ENCODE peak calls at places on chromosomes 5 and 9, in five cellular contexts. One of them, this sample, is unnamed. For H3K9me3, the result is how much of the 10 kb centered on the place peaks cover.

GRCh38 chr9:91567642-91568274 is 144.1 kb upstream of the NFIL3 start:
- DNase-seq in astrocyte: no peak
- DNase-seq in stomach: no peak
- DNase-seq in A549: no peak
- DNase-seq in cardiac muscle cell: no peak
- DNase-seq in this sample: no peak

GRCh38 chr9:75889577-75889976 is 896 bp upstream of the PCSK5 start:
- DNase-seq in astrocyte: no peak
- DNase-seq in stomach: no peak
- DNase-seq in A549: no peak
- DNase-seq in cardiac muscle cell: no peak
- DNase-seq in this sample: no peak

GRCh38 chr9:97895695-97896332 is 26.5 kb downstream of the TRMO start:
- DNase-seq in astrocyte: no peak
- DNase-seq in stomach: no peak
- DNase-seq in A549: peak
- DNase-seq in cardiac muscle cell: peak
- DNase-seq in this sample: no peak

GRCh38 chr5:1973391-1974013 is 90.8 kb upstream of the IRX4 start:
- DNase-seq in astrocyte: no peak
- DNase-seq in stomach: no peak
- DNase-seq in A549: no peak
- DNase-seq in cardiac muscle cell: no peak
- DNase-seq in this sample: no peak

GRCh38 chr5:173035904-173036707 is 20.0 kb upstream of the CREBRF start:
- DNase-seq in astrocyte: no peak
- DNase-seq in stomach: no peak
- DNase-seq in A549: no peak
- DNase-seq in cardiac muscle cell: no peak
- DNase-seq in this sample: no peak

GRCh38 chr5:36150676-36151433 is 832 bp downstream of the LMBRD2 start:
- DNase-seq in astrocyte: peak
- DNase-seq in stomach: peak
- DNase-seq in A549: peak
- DNase-seq in cardiac muscle cell: peak
- DNase-seq in this sample: peak

GRCh38 chr5:8333977-8334376 is 465.0 kb downstream of the MTRR start:
- DNase-seq in astrocyte: no peak
- DNase-seq in stomach: no peak
- DNase-seq in A549: no peak
- DNase-seq in cardiac muscle cell: peak
- DNase-seq in this sample: no peak

GRCh38 chr5:53019320-53019719 is 30.2 kb downstream of the ITGA2 start:
- DNase-seq in astrocyte: peak
- DNase-seq in stomach: no peak
- DNase-seq in A549: peak
- DNase-seq in cardiac muscle cell: peak
- DNase-seq in this sample: no peak

GRCh38 chr9:134800791-134801339 is 79.7 kb upstream of the FCN2 start:
- DNase-seq in astrocyte: no peak
- DNase-seq in stomach: no peak
- DNase-seq in A549: no peak
- DNase-seq in cardiac muscle cell: no peak
- DNase-seq in this sample: no peak

GRCh38 chr5:64840958-64841357 is 72.2 kb downstream of the CWC27 start:
- DNase-seq in astrocyte: no peak
- DNase-seq in stomach: no peak
- DNase-seq in A549: no peak
- DNase-seq in cardiac muscle cell: no peak
- DNase-seq in this sample: no peak

GRCh38 chr5:113050606-113051391 is 74.2 kb downstream of the DCP2 start:
- DNase-seq in astrocyte: peak
- DNase-seq in stomach: no peak
- DNase-seq in A549: no peak
- DNase-seq in cardiac muscle cell: peak
- DNase-seq in this sample: no peak

GRCh38 chr9:6973762-6974161 is 216.0 kb downstream of the KDM4C start:
- DNase-seq in astrocyte: no peak
- DNase-seq in stomach: no peak
- DNase-seq in A549: no peak
- DNase-seq in cardiac muscle cell: peak
- DNase-seq in this sample: no peak

GRCh38 chr9:134321957-134322741 is 4.1 kb upstream of the RXRA start:
- DNase-seq in astrocyte: no peak
- DNase-seq in stomach: peak
- DNase-seq in A549: no peak
- DNase-seq in cardiac muscle cell: no peak
- DNase-seq in this sample: no peak

GRCh38 chr5:61653802-61654580 is 321.9 kb downstream of the ZSWIM6 start:
- DNase-seq in astrocyte: no peak
- DNase-seq in stomach: no peak
- DNase-seq in A549: no peak
- DNase-seq in cardiac muscle cell: no peak
- DNase-seq in this sample: no peak

GRCh38 chr9:81141952-81142351 is 547.4 kb downstream of the TLE1 start:
- DNase-seq in astrocyte: no peak
- DNase-seq in stomach: no peak
- DNase-seq in A549: no peak
- DNase-seq in cardiac muscle cell: no peak
- DNase-seq in this sample: no peak

GRCh38 chr5:73901045-73901444 is 275.0 kb downstream of the ARHGEF28 start:
- DNase-seq in astrocyte: peak
- DNase-seq in stomach: no peak
- DNase-seq in A549: peak
- DNase-seq in cardiac muscle cell: peak
- DNase-seq in this sample: no peak

GRCh38 chr5:84724683-84725082 is 340.0 kb upstream of the EDIL3 start:
- DNase-seq in astrocyte: peak
- DNase-seq in stomach: no peak
- DNase-seq in A549: no peak
- DNase-seq in cardiac muscle cell: peak
- DNase-seq in this sample: no peak

GRCh38 chr9:118331622-118332045 is 627.4 kb downstream of the TLR4 start:
- DNase-seq in astrocyte: peak
- DNase-seq in stomach: no peak
- DNase-seq in A549: peak
- DNase-seq in cardiac muscle cell: peak
- DNase-seq in this sample: no peak

GRCh38 chr5:84202136-84202535 is 182.5 kb downstream of the EDIL3 start:
- DNase-seq in astrocyte: peak
- DNase-seq in stomach: no peak
- DNase-seq in A549: no peak
- DNase-seq in cardiac muscle cell: no peak
- DNase-seq in this sample: no peak

GRCh38 chr5:147321569-147321968 is 86.7 kb downstream of the STK32A start:
- DNase-seq in astrocyte: no peak
- DNase-seq in stomach: no peak
- DNase-seq in A549: no peak
- DNase-seq in cardiac muscle cell: no peak
- DNase-seq in this sample: no peak

GRCh38 chr9:131516274-131516565 is 13.5 kb downstream of the POMT1 start:
- DNase-seq in astrocyte: no peak
- DNase-seq in stomach: no peak
- DNase-seq in A549: no peak
- DNase-seq in cardiac muscle cell: no peak
- DNase-seq in this sample: no peak

GRCh38 chr9:38337095-38337494 is 55.4 kb upstream of the ALDH1B1 start:
- DNase-seq in astrocyte: no peak
- DNase-seq in stomach: no peak
- DNase-seq in A549: no peak
- DNase-seq in cardiac muscle cell: peak
- DNase-seq in this sample: no peak

GRCh38 chr5:170333161-170333909 is 35.8 kb upstream of the LCP2 start:
- DNase-seq in astrocyte: no peak
- DNase-seq in stomach: peak
- DNase-seq in A549: no peak
- DNase-seq in cardiac muscle cell: no peak
- DNase-seq in this sample: peak

GRCh38 chr5:43604699-43605098 is 1.7 kb downstream of the NNT start:
- DNase-seq in astrocyte: no peak
- DNase-seq in stomach: no peak
- DNase-seq in A549: no peak
- DNase-seq in cardiac muscle cell: no peak
- DNase-seq in this sample: no peak

GRCh38 chr5:43613370-43613769 is 10.4 kb downstream of the NNT start:
- DNase-seq in astrocyte: no peak
- DNase-seq in stomach: no peak
- DNase-seq in A549: no peak
- DNase-seq in cardiac muscle cell: no peak
- DNase-seq in this sample: no peak

GRCh38 chr5:43608406-43608805 is 5.4 kb downstream of the NNT start:
- DNase-seq in astrocyte: no peak
- DNase-seq in stomach: no peak
- DNase-seq in A549: no peak
- DNase-seq in cardiac muscle cell: no peak
- DNase-seq in this sample: no peak

GRCh38 chr5:43606351-43606750 is 3.4 kb downstream of the NNT start:
- DNase-seq in astrocyte: no peak
- DNase-seq in stomach: no peak
- DNase-seq in A549: no peak
- DNase-seq in cardiac muscle cell: no peak
- DNase-seq in this sample: no peak

DNA sequence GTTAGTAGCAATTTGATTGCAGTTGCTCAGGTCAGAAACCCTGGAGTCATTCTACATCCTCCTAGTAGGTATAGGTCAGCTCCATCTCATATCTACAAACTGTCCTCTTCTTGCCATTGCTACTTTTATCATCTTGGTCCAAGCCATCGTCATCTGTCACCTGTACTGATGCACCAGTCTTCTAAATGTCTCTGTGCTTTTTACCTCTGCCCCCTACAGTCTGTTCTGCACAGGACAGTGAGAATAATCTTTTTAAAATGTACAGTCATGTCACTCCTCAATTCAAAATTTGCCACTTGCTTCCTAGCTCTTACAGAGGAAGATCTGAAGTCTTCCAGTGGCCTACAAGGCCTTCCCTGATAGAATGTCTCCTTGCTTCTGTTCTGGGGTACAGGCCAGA is 6.8 kb downstream of the NNT start:
- DNase-seq in astrocyte: no peak
- DNase-seq in stomach: no peak
- DNase-seq in A549: no peak
- DNase-seq in cardiac muscle cell: no peak
- DNase-seq in this sample: no peak
- H3K9me3 ChIP-seq in astrocyte: under half
- H3K9me3 ChIP-seq in stomach: under half
- H3K9me3 ChIP-seq in A549: under half
- H3K9me3 ChIP-seq in cardiac muscle cell: under half
- H3K9me3 ChIP-seq in this sample: under half

GRCh38 chr9:136143215-136144001 is 24.7 kb upstream of the TMEM250 start:
- DNase-seq in astrocyte: no peak
- DNase-seq in stomach: no peak
- DNase-seq in A549: no peak
- DNase-seq in cardiac muscle cell: peak
- DNase-seq in this sample: no peak
- H3K9me3 ChIP-seq in astrocyte: under half
- H3K9me3 ChIP-seq in stomach: under half
- H3K9me3 ChIP-seq in A549: under half
- H3K9me3 ChIP-seq in cardiac muscle cell: under half
- H3K9me3 ChIP-seq in this sample: under half

GRCh38 chr5:141319202-141319601 is 1.4 kb downstream of the TAF7 start:
- DNase-seq in astrocyte: no peak
- DNase-seq in stomach: no peak
- DNase-seq in A549: no peak
- DNase-seq in cardiac muscle cell: no peak
- DNase-seq in this sample: no peak
- H3K9me3 ChIP-seq in astrocyte: under half
- H3K9me3 ChIP-seq in stomach: half or more
- H3K9me3 ChIP-seq in A549: half or more
- H3K9me3 ChIP-seq in cardiac muscle cell: under half
- H3K9me3 ChIP-seq in this sample: under half

GRCh38 chr5:130323804-130324454 is 419.7 kb downstream of the CHSY3 start:
- DNase-seq in astrocyte: peak
- DNase-seq in stomach: no peak
- DNase-seq in A549: no peak
- DNase-seq in cardiac muscle cell: peak
- DNase-seq in this sample: no peak
- H3K9me3 ChIP-seq in astrocyte: under half
- H3K9me3 ChIP-seq in stomach: under half
- H3K9me3 ChIP-seq in A549: under half
- H3K9me3 ChIP-seq in cardiac muscle cell: under half
- H3K9me3 ChIP-seq in this sample: under half

DNA sequence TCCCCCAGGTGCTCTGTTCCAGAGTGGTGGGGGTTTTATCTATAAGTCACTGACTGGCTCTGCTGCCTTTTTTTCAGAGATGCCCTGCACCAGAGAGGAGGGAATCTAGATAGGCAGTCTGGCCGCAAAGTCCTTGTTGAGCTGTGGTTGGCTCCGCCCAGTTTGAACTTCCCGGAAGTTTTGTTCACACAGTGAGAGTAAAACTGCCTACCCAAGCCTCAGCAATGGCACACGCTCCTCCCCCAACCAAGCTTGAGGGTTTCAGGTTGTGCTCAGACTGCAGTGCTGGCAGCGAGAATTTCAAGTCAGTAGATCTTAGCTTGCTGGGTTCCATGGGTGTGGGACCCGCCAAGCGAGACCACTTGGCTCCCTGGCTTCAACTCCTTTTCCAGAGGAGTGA is 1428.6 kb downstream of the MAT2B start:
- DNase-seq in astrocyte: no peak
- DNase-seq in stomach: no peak
- DNase-seq in A549: no peak
- DNase-seq in cardiac muscle cell: no peak
- DNase-seq in this sample: no peak
- H3K9me3 ChIP-seq in astrocyte: under half
- H3K9me3 ChIP-seq in stomach: under half
- H3K9me3 ChIP-seq in A549: under half
- H3K9me3 ChIP-seq in cardiac muscle cell: under half
- H3K9me3 ChIP-seq in this sample: under half

GRCh38 chr5:88029011-88029410 is 239.6 kb downstream of the TMEM161B start:
- DNase-seq in astrocyte: no peak
- DNase-seq in stomach: no peak
- DNase-seq in A549: no peak
- DNase-seq in cardiac muscle cell: no peak
- DNase-seq in this sample: no peak
- H3K9me3 ChIP-seq in astrocyte: under half
- H3K9me3 ChIP-seq in stomach: under half
- H3K9me3 ChIP-seq in A549: under half
- H3K9me3 ChIP-seq in cardiac muscle cell: under half
- H3K9me3 ChIP-seq in this sample: under half

DNA sequence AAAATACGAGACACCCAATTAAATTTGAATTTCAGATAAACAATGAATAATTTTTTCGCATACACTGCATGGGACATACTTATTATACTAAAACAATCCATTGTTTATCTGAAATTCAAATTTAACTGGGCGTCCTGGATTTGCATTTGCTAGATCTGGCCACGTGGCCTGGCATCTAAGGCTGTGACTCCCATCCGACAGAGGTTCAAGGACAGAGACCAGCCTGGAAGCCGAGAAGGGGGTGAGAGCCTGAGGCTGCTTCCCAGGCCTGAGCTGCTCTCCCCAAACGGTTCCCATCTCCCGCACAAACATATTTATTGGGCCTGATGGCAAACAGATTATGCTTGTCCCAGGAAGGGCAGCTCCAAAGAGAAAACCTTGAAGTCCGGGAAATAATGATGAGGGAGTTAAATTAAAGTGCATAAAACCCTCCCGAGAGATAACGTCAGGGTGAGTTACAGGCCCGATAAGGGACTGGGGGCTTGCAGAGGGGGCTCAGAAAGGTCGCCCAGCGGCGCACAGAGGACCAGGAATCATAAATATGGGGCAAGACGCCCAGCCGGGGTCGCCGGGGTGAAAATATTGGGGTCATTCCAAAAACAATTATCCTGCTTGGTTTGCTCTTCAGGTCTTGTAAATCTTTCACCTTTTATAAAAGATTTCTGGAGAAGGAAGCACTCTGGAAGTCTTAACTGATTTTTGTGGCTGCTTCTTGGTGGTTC is 163.7 kb downstream of the GAPVD1 start:
- DNase-seq in astrocyte: no peak
- DNase-seq in stomach: no peak
- DNase-seq in A549: no peak
- DNase-seq in cardiac muscle cell: no peak
- DNase-seq in this sample: no peak
- H3K9me3 ChIP-seq in astrocyte: under half
- H3K9me3 ChIP-seq in stomach: under half
- H3K9me3 ChIP-seq in A549: under half
- H3K9me3 ChIP-seq in cardiac muscle cell: under half
- H3K9me3 ChIP-seq in this sample: under half

This sample was measured in CD4-positive, alpha-beta memory T cell.